ENCODE peak calls at places on chromosomes 6 and 20, in eight cellular contexts. S is spleen; W is ACHN; T is activated T-cell treated with anti-CD3 and anti-CD28 coated beads for 4 hours; M is substantia nigra; A is activated CD4-positive, alpha-beta T cell treated with anti-CD3 and anti-CD28 coated beads for 24 hours; Q is ELF-1; I is C1 segment of cervical spinal cord. C is an unnamed sample.
A peak's percentile ranks its signal among the peaks of the same experiment; 100 is the strongest.

GRCh38 chr20:15220778-15221565 is 883.6 kb upstream of the FLRT3 start:
- DNase-seq in S (no peak), W (no peak), T (no peak), M (no peak), A (no peak), Q (no peak), I (no peak), C (no peak)

GRCh38 chr6:147507162-147508072 is 1.1 kb upstream of the SAMD5 start:
- DNase-seq in S (no peak), W (no peak), T (no peak), M (no peak), A (no peak), Q (peak; percentile 32), I (no peak), C (peak; percentile 40)

GRCh38 chr6:71745525-71745924 is 140.8 kb upstream of the RIMS1 start:
- DNase-seq in S (no peak), W (no peak), T (no peak), M (no peak), A (no peak), Q (peak; percentile 4), I (no peak), C (peak; percentile 74)

GRCh38 chr20:50772418-50773185 is 22.3 kb upstream of the BCAS4 start:
- DNase-seq in S (peak; percentile 31), W (no peak), T (no peak), M (no peak), A (no peak), Q (no peak), I (no peak), C (no peak)

GRCh38 chr6:42368156-42368555 is 83.6 kb downstream of the TRERF1 start:
- DNase-seq in S (no peak), W (no peak), T (peak; percentile 61), M (no peak), A (peak; percentile 59), Q (no peak), I (no peak), C (no peak)

GRCh38 chr6:3390698-3391097 is 66.2 kb downstream of the SLC22A23 start:
- DNase-seq in S (no peak), W (no peak), T (no peak), M (peak; percentile 40), A (no peak), Q (no peak), I (no peak), C (no peak)

GRCh38 chr6:106476326-106477105 is 116.0 kb downstream of the CRYBG1 start:
- DNase-seq in S (no peak), W (no peak), T (no peak), M (no peak), A (no peak), Q (no peak), I (no peak), C (no peak)

GRCh38 chr20:38658879-38659612 is 57.4 kb downstream of the ARHGAP40 start:
- DNase-seq in S (no peak), W (peak; percentile 35), T (no peak), M (peak; percentile 5), A (peak; percentile 12), Q (peak; percentile 62), I (no peak), C (peak; percentile 67)

C was measured in left kidney.